ENCODE peak calls at places on chromosomes 3 and 15, in five cellular contexts. G is endodermal cell; E is CD4-positive, CD25-positive, alpha-beta regulatory T cell; N is small intestine; M is left lung. V is an unnamed sample.

GRCh38 chr3:31106912-31107311 is 212.5 kb upstream of the GADL1 start:
- DNase-seq in G (no peak), E (peak; percentile 30), N (no peak), M (no peak), V (no peak)

GRCh38 chr3:87186631-87187159 is 40.4 kb upstream of the CHMP2B start:
- DNase-seq in G (no peak), E (no peak), N (no peak), M (no peak), V (no peak)

GRCh38 chr3:23999012-23999641 is 54.0 kb downstream of the NR1D2 start:
- DNase-seq in G (peak; percentile 92), E (peak; percentile 46), N (peak; percentile 40), M (no peak), V (peak; percentile 71)

GRCh38 chr3:119810018-119810435 is 28.1 kb downstream of the NR1I2 start:
- DNase-seq in G (no peak), E (peak; percentile 79), N (no peak), M (peak; percentile 87), V (peak; percentile 77)

GRCh38 chr15:59994855-59995557 is 9.1 kb upstream of the FOXB1 start:
- DNase-seq in G (peak; percentile 87), E (no peak), N (no peak), M (peak; percentile 65), V (no peak)

GRCh38 chr3:38038447-38038911 is 529 bp upstream of the DLEC1 start:
- DNase-seq in G (no peak), E (peak; percentile 91), N (no peak), M (no peak), V (no peak)

GRCh38 chr3:16410659-16411058 is 102.8 kb downstream of the RFTN1 start:
- DNase-seq in G (no peak), E (no peak), N (no peak), M (no peak), V (no peak)

GRCh38 chr3:150925751-150926201 is 20.5 kb upstream of the MINDY4B start:
- DNase-seq in G (peak; percentile 94), E (peak; percentile 46), N (peak; percentile 70), M (peak; percentile 86), V (peak; percentile 75)

GRCh38 chr3:114527036-114527644 is 233.3 kb downstream of the TIGIT start:
- DNase-seq in G (no peak), E (peak; percentile 4), N (peak; percentile 9), M (no peak), V (no peak)

GRCh38 chr15:90184119-90184785 is 16.9 kb upstream of the SEMA4B start:
- DNase-seq in G (no peak), E (no peak), N (peak; percentile 97), M (no peak), V (peak; percentile 93)

GRCh38 chr15:40080847-40081246 is 27.8 kb downstream of the BMF start:
- DNase-seq in G (no peak), E (no peak), N (no peak), M (no peak), V (no peak)

GRCh38 chr15:29411299-29411698 is 141.7 kb upstream of the NSMCE3 start:
- DNase-seq in G (no peak), E (no peak), N (no peak), M (no peak), V (no peak)

GRCh38 chr3:197456271-197457091 is 99.3 kb downstream of the BDH1 start:
- DNase-seq in G (peak; percentile 92), E (peak; percentile 69), N (peak; percentile 83), M (peak; percentile 94), V (peak; percentile 93)

GRCh38 chr3:188389711-188390346 is 235.9 kb downstream of the LPP start:
- DNase-seq in G (no peak), E (peak; percentile 51), N (peak; percentile 40), M (no peak), V (no peak)

GRCh38 chr3:179551383-179551782 is 11.3 kb upstream of the ACTL6A start:
- DNase-seq in G (no peak), E (no peak), N (no peak), M (no peak), V (no peak)

GRCh38 chr3:100423611-100424010 is 22.3 kb downstream of the LNP1 start:
- DNase-seq in G (no peak), E (no peak), N (no peak), M (no peak), V (no peak)

GRCh38 chr15:100043069-100043641 is 298.6 kb downstream of the ADAMTS17 start:
- DNase-seq in G (no peak), E (no peak), N (peak; percentile 1), M (no peak), V (no peak)

GRCh38 chr3:51389423-51390183 is 1.5 kb upstream of the RBM15B start:
- DNase-seq in G (peak; percentile 85), E (peak; percentile 72), N (peak; percentile 51), M (peak; percentile 82), V (peak; percentile 77)

GRCh38 chr3:73215286-73215685 is 153.8 kb downstream of the EBLN2 start:
- DNase-seq in G (no peak), E (no peak), N (no peak), M (no peak), V (no peak)

GRCh38 chr3:108488631-108489030 is 21.8 kb downstream of the MYH15 start:
- DNase-seq in G (no peak), E (no peak), N (no peak), M (no peak), V (no peak)

GRCh38 chr15:77856718-77857346 is 220.7 kb downstream of the TBC1D2B start:
- DNase-seq in G (peak; percentile 71), E (no peak), N (no peak), M (peak; percentile 2), V (no peak)

GRCh38 chr3:182385356-182385755 is 407.9 kb upstream of the ATP11B start:
- DNase-seq in G (no peak), E (no peak), N (no peak), M (no peak), V (no peak)

GRCh38 chr15:65903296-65904073 is 34.2 kb downstream of the RAB11A start:
- DNase-seq in G (no peak), E (no peak), N (no peak), M (no peak), V (no peak)

GRCh38 chr15:67836477-67836876 is 3.4 kb downstream of the RNU6-1 start:
- DNase-seq in G (peak; percentile 81), E (peak; percentile 56), N (peak; percentile 50), M (no peak), V (no peak)

GRCh38 chr15:64877435-64877834 is 34.3 kb upstream of the ANKDD1A start:
- DNase-seq in G (no peak), E (no peak), N (peak; percentile 22), M (peak; percentile 92), V (peak; percentile 83)

GRCh38 chr3:194404365-194405140 is 5.5 kb upstream of the GP5 start:
- DNase-seq in G (no peak), E (peak; percentile 75), N (peak; percentile 58), M (no peak), V (no peak)

GRCh38 chr15:45573961-45574629 is 13.1 kb upstream of the BLOC1S6 start:
- DNase-seq in G (peak; percentile 98), E (peak; percentile 17), N (no peak), M (no peak), V (no peak)

GRCh38 chr15:66095871-66096710 is 157.5 kb downstream of the MEGF11 start:
- DNase-seq in G (peak; percentile 69), E (no peak), N (no peak), M (no peak), V (peak; percentile 57)

GRCh38 chr3:190101320-190102117 is 19.2 kb downstream of the P3H2 start:
- DNase-seq in G (no peak), E (peak; percentile 1), N (no peak), M (no peak), V (no peak)

GRCh38 chr15:99016680-99017321 is 9.2 kb upstream of the PGPEP1L start:
- DNase-seq in G (no peak), E (no peak), N (no peak), M (no peak), V (no peak)

GRCh38 chr3:10140996-10141546 is 507 bp upstream of the VHL start:
- DNase-seq in G (no peak), E (no peak), N (no peak), M (no peak), V (no peak)
- H3K4me3 ChIP-seq in G (peak overlapping the region; percentile 79), E (peak overlapping the region; percentile 55), N (no peak overlapping the region), M (no peak overlapping the region), V (peak overlapping the region; percentile 83)

GRCh38 chr3:48716508-48716981 is 476 bp downstream of the IP6K2 start:
- DNase-seq in G (peak; percentile 64), E (peak; percentile 56), N (no peak), M (no peak), V (no peak)

GRCh38 chr3:48711727-48712126 is 5.3 kb downstream of the IP6K2 start:
- DNase-seq in G (no peak), E (no peak), N (no peak), M (no peak), V (no peak)

GRCh38 chr3:48715179-48715800 is 1.7 kb downstream of the IP6K2 start:
- DNase-seq in G (no peak), E (no peak), N (no peak), M (no peak), V (no peak)

DNA sequence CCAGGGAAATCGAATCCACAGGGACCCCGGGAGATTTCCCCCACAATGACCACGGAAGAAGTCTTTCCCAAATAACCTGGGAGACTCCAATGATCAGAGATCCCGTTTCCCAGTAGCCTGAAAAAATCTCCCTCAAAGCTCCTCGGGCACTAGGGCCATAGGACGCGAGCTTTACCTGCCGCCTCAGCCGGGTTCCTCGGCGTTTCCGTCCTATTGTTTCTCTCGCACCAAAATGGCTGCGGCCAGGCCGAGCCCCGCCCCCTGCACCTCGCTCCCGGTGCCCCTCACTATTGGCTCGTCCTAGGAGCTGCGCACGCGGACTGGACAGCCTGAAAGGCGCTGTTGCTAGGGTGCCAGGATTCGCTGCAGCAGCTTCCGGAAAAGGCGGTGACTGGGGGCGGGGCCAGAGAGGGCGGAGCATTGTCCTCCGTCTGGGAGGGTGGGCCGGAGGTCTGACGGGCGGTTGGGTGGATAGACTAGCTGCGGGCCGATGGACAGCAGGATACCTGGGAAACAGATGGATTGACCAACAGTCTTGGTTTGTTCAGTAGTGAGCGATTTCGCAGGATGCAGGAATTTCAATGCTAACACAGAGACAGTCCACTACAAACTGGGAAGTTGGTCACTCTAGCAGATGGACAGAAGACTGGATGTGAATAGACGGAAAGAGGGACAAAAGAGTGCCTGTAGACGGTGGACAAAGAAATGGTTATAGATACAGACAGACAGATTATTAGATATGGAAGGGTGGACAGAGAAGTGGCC is at the start of gene IP6K2:
- DNase-seq in G (peak; percentile 100), E (peak; percentile 98), N (peak; percentile 98), M (peak; percentile 99), V (peak; percentile 100)
- H3K4me1 ChIP-seq in G (no peaks in the 10 kb centered on the region), E (peaks cover 35% of the 10 kb centered on the region), N (no peaks in the 10 kb centered on the region), M (peaks cover 46% of the 10 kb centered on the region), V (peaks cover 17% of the 10 kb centered on the region)

GRCh38 chr15:75706682-75706954 is 6.0 kb downstream of the CSPG4 start:
- DNase-seq in G (no peak), E (no peak), N (no peak), M (no peak), V (no peak)
- H3K4me3 ChIP-seq in G (no peak overlapping the region), E (no peak overlapping the region), N (no peak overlapping the region), M (no peak overlapping the region), V (no peak overlapping the region)

GRCh38 chr3:57161915-57162314 is 3.2 kb downstream of the IL17RD start:
- DNase-seq in G (peak; percentile 61), E (no peak), N (no peak), M (no peak), V (no peak)
- H3K4me1 ChIP-seq in G (peaks cover 46% of the 10 kb centered on the region), E (peaks cover 30% of the 10 kb centered on the region), N (no peaks in the 10 kb centered on the region), M (peaks cover 14% of the 10 kb centered on the region), V (peaks cover 28% of the 10 kb centered on the region)